ENCODE peak calls at places on chromosome 3, in eight cellular contexts. X, T, U, H, P, Q, R and L are unnamed samples. For H3K9me3, the result is how much of the 10 kb centered on the place peaks cover.

GRCh38 chr3:95271330-95271729 is 1208.5 kb downstream of the NSUN3 start:
- DNase-seq in X (no peak), T (no peak), U (no peak), H (no peak), P (no peak), Q (no peak), R (no peak), L (no peak)

GRCh38 chr3:77491961-77492360 is 452.1 kb downstream of the ROBO2 start:
- DNase-seq in X (no peak), T (no peak), U (no peak), H (no peak), P (no peak), Q (no peak), R (no peak), L (no peak)

GRCh38 chr3:45547764-45548683 is 46.5 kb upstream of the LIMD1 start:
- DNase-seq in X (no peak), T (no peak), U (no peak), H (no peak), P (no peak), Q (no peak), R (no peak), L (no peak)

GRCh38 chr3:114673481-114673880 is 379.7 kb downstream of the TIGIT start:
- DNase-seq in X (no peak), T (no peak), U (no peak), H (no peak), P (no peak), Q (no peak), R (no peak), L (no peak)

GRCh38 chr3:181512787-181513186 is 198.9 kb upstream of the SOX2 start:
- DNase-seq in X (no peak), T (no peak), U (no peak), H (no peak), P (no peak), Q (no peak), R (no peak), L (no peak)

GRCh38 chr3:143888846-143889245 is 40.6 kb upstream of the SLC9A9 start:
- DNase-seq in X (no peak), T (no peak), U (no peak), H (no peak), P (no peak), Q (no peak), R (no peak), L (no peak)

GRCh38 chr3:4978966-4979400 is 254 bp upstream of the BHLHE40 start:
- DNase-seq in X (peak), T (peak), U (peak), H (peak), P (peak), Q (no peak), R (peak), L (peak)

GRCh38 chr3:61872077-61872706 is 310.8 kb downstream of the PTPRG start:
- DNase-seq in X (no peak), T (no peak), U (no peak), H (no peak), P (no peak), Q (no peak), R (no peak), L (no peak)

GRCh38 chr3:56133423-56133822 is 334.8 kb downstream of the ERC2 start:
- DNase-seq in X (no peak), T (no peak), U (no peak), H (no peak), P (no peak), Q (no peak), R (peak), L (no peak)

GRCh38 chr3:79872483-79872882 is 104.7 kb upstream of the ROBO1 start:
- DNase-seq in X (no peak), T (no peak), U (peak), H (no peak), P (no peak), Q (no peak), R (peak), L (no peak)

GRCh38 chr3:61053781-61054496 is 197.3 kb downstream of the FHIT start:
- DNase-seq in X (no peak), T (no peak), U (no peak), H (no peak), P (no peak), Q (no peak), R (no peak), L (no peak)

GRCh38 chr3:39126532-39127071 is 19.1 kb downstream of the TTC21A start:
- DNase-seq in X (no peak), T (peak), U (no peak), H (no peak), P (no peak), Q (no peak), R (peak), L (peak)

GRCh38 chr3:122760457-122761271 is 33.0 kb downstream of the HSPBAP1 start:
- DNase-seq in X (no peak), T (peak), U (no peak), H (no peak), P (no peak), Q (no peak), R (no peak), L (no peak)

GRCh38 chr3:134008630-134009156 is 21.0 kb downstream of the SLCO2A1 start:
- DNase-seq in X (no peak), T (no peak), U (peak), H (no peak), P (no peak), Q (peak), R (peak), L (no peak)

GRCh38 chr3:15440891-15441290 is 13.5 kb downstream of the EAF1 start:
- DNase-seq in X (no peak), T (no peak), U (no peak), H (no peak), P (no peak), Q (no peak), R (no peak), L (no peak)

GRCh38 chr3:38616658-38617057 is 32.8 kb downstream of the SCN5A start:
- DNase-seq in X (no peak), T (no peak), U (no peak), H (no peak), P (no peak), Q (no peak), R (no peak), L (no peak)

GRCh38 chr3:25775936-25776335 is 7.3 kb downstream of the NGLY1 start:
- DNase-seq in X (no peak), T (no peak), U (no peak), H (no peak), P (no peak), Q (no peak), R (no peak), L (no peak)

GRCh38 chr3:18982920-18983319 is 165.4 kb upstream of the KCNH8 start:
- DNase-seq in X (no peak), T (no peak), U (no peak), H (no peak), P (no peak), Q (no peak), R (no peak), L (no peak)

GRCh38 chr3:179811321-179812095 is 158.7 kb downstream of the USP13 start:
- DNase-seq in X (no peak), T (peak), U (peak), H (no peak), P (peak), Q (peak), R (peak), L (peak)

GRCh38 chr3:119357190-119357589 is 63.0 kb downstream of the ARHGAP31 start:
- DNase-seq in X (no peak), T (no peak), U (no peak), H (no peak), P (peak), Q (no peak), R (no peak), L (no peak)

GRCh38 chr3:101876142-101876541 is 26.8 kb downstream of the NFKBIZ start:
- DNase-seq in X (no peak), T (no peak), U (no peak), H (no peak), P (no peak), Q (no peak), R (no peak), L (no peak)

GRCh38 chr3:42053476-42053875 is 37.7 kb upstream of the TRAK1 start:
- DNase-seq in X (no peak), T (no peak), U (no peak), H (no peak), P (no peak), Q (no peak), R (no peak), L (peak)

GRCh38 chr3:192064959-192065358 is 604.0 kb downstream of the PYDC2 start:
- DNase-seq in X (no peak), T (no peak), U (no peak), H (no peak), P (no peak), Q (no peak), R (no peak), L (no peak)

GRCh38 chr3:55873523-55874254 is 386.6 kb upstream of the WNT5A start:
- DNase-seq in X (no peak), T (no peak), U (peak), H (no peak), P (no peak), Q (no peak), R (peak), L (no peak)

GRCh38 chr3:155252021-155252420 is 41.5 kb downstream of the STRIT1 start:
- DNase-seq in X (no peak), T (no peak), U (no peak), H (no peak), P (no peak), Q (no peak), R (no peak), L (no peak)

GRCh38 chr3:61821823-61822251 is 260.5 kb downstream of the PTPRG start:
- DNase-seq in X (no peak), T (no peak), U (no peak), H (no peak), P (no peak), Q (no peak), R (peak), L (no peak)

GRCh38 chr3:197615430-197615829 is 59.7 kb upstream of the BDH1 start:
- DNase-seq in X (no peak), T (no peak), U (no peak), H (no peak), P (no peak), Q (no peak), R (no peak), L (no peak)

GRCh38 chr3:194132465-194133358 is 3.2 kb upstream of the HES1 start:
- DNase-seq in X (no peak), T (peak), U (no peak), H (no peak), P (no peak), Q (no peak), R (no peak), L (no peak)

GRCh38 chr3:60417590-60417989 is 833.7 kb downstream of the FHIT start:
- DNase-seq in X (no peak), T (no peak), U (no peak), H (no peak), P (no peak), Q (no peak), R (no peak), L (no peak)

GRCh38 chr3:127699098-127699945 is 26.6 kb downstream of the ABTB1 start:
- DNase-seq in X (no peak), T (no peak), U (no peak), H (no peak), P (no peak), Q (no peak), R (peak), L (no peak)

GRCh38 chr3:174101244-174101643 is 703.7 kb downstream of the NLGN1 start:
- DNase-seq in X (no peak), T (no peak), U (no peak), H (no peak), P (no peak), Q (no peak), R (peak), L (no peak)

GRCh38 chr3:153910387-153910786 is 210.8 kb upstream of the ARHGEF26 start:
- DNase-seq in X (no peak), T (no peak), U (no peak), H (no peak), P (no peak), Q (no peak), R (no peak), L (no peak)

GRCh38 chr3:162348912-162349311 is 852.3 kb downstream of the OTOL1 start:
- DNase-seq in X (no peak), T (no peak), U (no peak), H (no peak), P (no peak), Q (no peak), R (no peak), L (no peak)

GRCh38 chr3:35908366-35909232 is 269.3 kb downstream of the ARPP21 start:
- DNase-seq in X (peak), T (peak), U (peak), H (no peak), P (peak), Q (no peak), R (peak), L (peak)

GRCh38 chr3:119227064-119227850 is 13.4 kb downstream of the B4GALT4 start:
- DNase-seq in X (no peak), T (no peak), U (no peak), H (no peak), P (no peak), Q (no peak), R (no peak), L (no peak)

GRCh38 chr3:43684944-43685343 is 5.8 kb upstream of the ABHD5 start:
- DNase-seq in X (no peak), T (no peak), U (no peak), H (no peak), P (no peak), Q (no peak), R (no peak), L (no peak)

DNA sequence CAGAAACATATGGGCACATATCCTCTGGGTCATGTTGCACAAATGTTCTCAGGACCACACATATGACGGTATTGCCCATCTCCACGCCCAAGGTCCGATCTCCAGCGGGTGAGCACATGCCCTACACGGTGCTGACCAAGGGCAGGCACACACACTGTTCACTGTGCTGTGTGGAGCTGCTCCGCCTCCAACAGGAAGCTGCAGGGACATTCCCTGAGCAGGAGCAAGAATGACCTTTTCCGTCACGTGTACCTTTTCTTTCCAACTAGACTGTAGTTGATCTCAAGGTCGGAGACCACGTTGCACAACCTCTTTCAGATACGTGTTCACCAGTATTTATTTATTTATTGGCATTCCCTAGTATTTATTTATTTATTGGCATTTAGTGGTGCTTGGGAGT is 41.7 kb upstream of the B3GNT5 start:
- DNase-seq in X (no peak), T (no peak), U (no peak), H (no peak), P (no peak), Q (no peak), R (no peak), L (no peak)
- H3K9me3 ChIP-seq in X (under half), T (under half), U (under half), H (under half), P (under half), Q (under half), R (under half), L (under half)

DNA sequence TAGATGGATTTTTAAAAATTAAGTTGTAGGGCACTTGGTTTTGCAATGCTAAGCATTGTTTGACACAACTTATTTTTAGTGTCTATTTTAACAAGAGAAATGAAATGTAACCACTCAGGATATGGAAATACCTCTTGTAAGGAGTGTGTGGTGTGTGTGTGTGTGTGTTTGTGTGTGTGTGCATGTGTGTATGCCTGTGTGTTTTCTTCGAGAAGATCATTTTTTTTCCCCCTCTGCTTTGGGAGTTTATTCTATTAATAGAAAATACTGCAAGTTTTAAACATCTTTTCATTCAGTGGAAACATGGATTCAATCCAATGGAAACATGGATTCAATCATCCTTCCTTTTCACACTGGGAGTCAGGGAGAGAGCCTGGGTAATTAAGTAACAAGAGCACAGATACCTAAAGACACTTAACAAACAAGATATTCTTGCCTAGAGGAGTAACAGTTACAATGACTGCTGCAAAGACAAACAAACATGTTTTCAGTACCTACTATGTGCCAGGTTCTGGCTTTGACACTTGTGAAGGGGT is 567.2 kb upstream of the TBL1XR1 start:
- DNase-seq in X (no peak), T (no peak), U (no peak), H (no peak), P (no peak), Q (no peak), R (peak), L (no peak)
- H3K9me3 ChIP-seq in X (under half), T (under half), U (under half), H (under half), P (under half), Q (under half), R (under half), L (under half)

DNA sequence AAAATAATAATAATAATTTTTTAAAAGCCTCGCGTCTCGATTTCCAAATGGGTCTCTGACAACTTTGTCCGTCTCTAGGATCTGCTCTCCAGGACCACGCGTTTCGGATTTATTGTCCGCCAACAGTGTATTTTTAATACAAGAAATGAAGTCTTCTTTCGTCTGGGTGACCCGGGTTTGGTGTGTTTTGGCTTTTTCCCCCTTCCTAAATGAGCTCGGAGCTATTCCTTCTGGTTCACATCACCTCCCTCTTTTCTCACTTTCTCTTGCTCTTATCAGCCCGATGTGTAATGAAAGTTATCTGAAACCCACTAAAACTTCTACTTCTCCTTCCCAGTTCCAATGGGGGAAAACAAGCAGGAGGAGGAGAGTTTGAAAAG is 516.7 kb downstream of the MECOM start:
- DNase-seq in X (no peak), T (no peak), U (no peak), H (no peak), P (no peak), Q (no peak), R (peak), L (peak)
- H3K9me3 ChIP-seq in X (under half), T (under half), U (under half), H (under half), P (under half), Q (under half), R (under half), L (under half)

GRCh38 chr3:113314923-113315322 is 103.6 kb downstream of the BOC start:
- DNase-seq in X (no peak), T (no peak), U (no peak), H (no peak), P (no peak), Q (no peak), R (no peak), L (no peak)

GRCh38 chr3:113310960-113311359 is 99.6 kb downstream of the BOC start:
- DNase-seq in X (no peak), T (no peak), U (no peak), H (no peak), P (no peak), Q (no peak), R (no peak), L (no peak)

DNA sequence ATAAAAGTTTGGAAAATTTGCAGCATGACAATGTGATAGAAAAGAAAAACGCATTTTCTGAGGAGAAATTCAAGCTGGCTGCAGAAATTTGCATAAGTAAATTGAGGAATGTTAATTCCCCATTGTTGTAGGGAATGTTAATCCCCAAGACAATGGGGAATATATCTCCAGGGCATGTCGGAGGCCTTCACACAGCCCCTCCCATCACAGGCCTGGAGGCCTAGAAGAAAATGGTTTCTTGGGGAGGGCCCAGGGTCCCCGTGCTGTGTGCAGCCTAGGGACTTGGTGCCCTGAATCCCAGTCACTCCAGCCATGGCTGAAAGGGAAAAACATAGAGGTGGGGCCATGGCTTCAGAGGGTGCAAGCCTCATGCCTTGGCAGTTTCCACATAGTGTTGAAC is 101.1 kb downstream of the BOC start:
- DNase-seq in X (no peak), T (no peak), U (no peak), H (no peak), P (no peak), Q (no peak), R (no peak), L (no peak)
- H3K9me3 ChIP-seq in X (under half), T (under half), U (under half), H (under half), P (under half), Q (under half), R (under half), L (under half)

GRCh38 chr3:149830902-149831301 is 17.9 kb downstream of the RNF13 start:
- DNase-seq in X (no peak), T (no peak), U (no peak), H (no peak), P (no peak), Q (no peak), R (no peak), L (no peak)

GRCh38 chr3:149828390-149828789 is 15.4 kb downstream of the RNF13 start:
- DNase-seq in X (no peak), T (no peak), U (no peak), H (no peak), P (no peak), Q (no peak), R (no peak), L (no peak)

GRCh38 chr3:149831321-149831720 is 18.3 kb downstream of the RNF13 start:
- DNase-seq in X (no peak), T (no peak), U (no peak), H (no peak), P (no peak), Q (no peak), R (no peak), L (no peak)

GRCh38 chr3:149833241-149833640 is 20.2 kb downstream of the RNF13 start:
- DNase-seq in X (no peak), T (no peak), U (no peak), H (no peak), P (no peak), Q (no peak), R (no peak), L (no peak)

GRCh38 chr3:149832086-149832485 is 19.1 kb downstream of the RNF13 start:
- DNase-seq in X (no peak), T (no peak), U (no peak), H (no peak), P (no peak), Q (no peak), R (peak), L (no peak)
- H3K9me3 ChIP-seq in X (under half), T (under half), U (under half), H (under half), P (under half), Q (under half), R (under half), L (under half)

DNA sequence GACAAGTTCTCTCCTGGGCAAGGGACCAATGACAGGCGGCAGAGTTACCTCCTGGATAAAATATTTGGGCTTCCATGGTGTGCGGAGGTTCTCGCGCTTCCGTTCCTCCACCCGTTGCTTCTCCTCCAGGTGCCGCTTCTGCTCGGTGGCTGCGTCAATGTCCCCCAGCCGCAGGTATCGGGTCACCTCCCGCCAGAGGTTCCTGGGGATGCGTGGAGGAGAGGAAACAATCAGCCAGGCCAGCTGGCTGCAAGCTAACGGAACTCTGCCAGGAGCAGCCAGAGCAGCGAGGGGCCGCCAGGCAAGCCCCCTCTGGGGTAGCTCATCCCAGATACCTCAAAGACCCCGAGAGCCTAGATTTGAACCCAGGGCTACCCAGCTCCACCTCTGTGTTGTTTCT is 131.3 kb downstream of the STT3B start:
- DNase-seq in X (no peak), T (no peak), U (no peak), H (no peak), P (no peak), Q (no peak), R (no peak), L (no peak)
- H3K9me3 ChIP-seq in X (under half), T (under half), U (under half), H (under half), P (under half), Q (under half), R (under half), L (under half)